ENCODE peak calls at places on chromosome 19, in nine cellular contexts. One of them, this sample, is unnamed.

GRCh38 chr19:10514211-10515145 is 2.8 kb downstream of the S1PR5 start:
- DNase-seq in AG04450: no peak
- DNase-seq in choroid plexus epithelial cell: no peak
- DNase-seq in Calu3: peak; percentile 7
- DNase-seq in cardiac muscle cell: peak; percentile 23
- DNase-seq in PC-3: no peak
- DNase-seq in omental fat pad: no peak
- DNase-seq in MCF 10A: no peak
- DNase-seq in nephron progenitor cell: no peak
- DNase-seq in this sample: no peak

GRCh38 chr19:35380450-35381124 is 9.7 kb downstream of the GPR42 start:
- DNase-seq in omental fat pad: no peak
- DNase-seq in MCF 10A: no peak
- DNase-seq in choroid plexus epithelial cell: no peak
- DNase-seq in cardiac muscle cell: peak; percentile 40
- DNase-seq in PC-3: no peak
- DNase-seq in Calu3: no peak
- DNase-seq in AG04450: no peak
- DNase-seq in nephron progenitor cell: no peak
- DNase-seq in this sample: no peak

GRCh38 chr19:49858591-49858985 is 7.6 kb downstream of the PTOV1 start:
- DNase-seq in omental fat pad: no peak
- DNase-seq in PC-3: peak; percentile 15
- DNase-seq in AG04450: no peak
- DNase-seq in cardiac muscle cell: no peak
- DNase-seq in choroid plexus epithelial cell: no peak
- DNase-seq in MCF 10A: no peak
- DNase-seq in nephron progenitor cell: no peak
- DNase-seq in Calu3: no peak
- DNase-seq in this sample: peak; percentile 16

GRCh38 chr19:1236566-1236965 is 1.2 kb downstream of the CBARP start:
- DNase-seq in AG04450: no peak
- DNase-seq in choroid plexus epithelial cell: no peak
- DNase-seq in cardiac muscle cell: no peak
- DNase-seq in PC-3: no peak
- DNase-seq in Calu3: no peak
- DNase-seq in MCF 10A: no peak
- DNase-seq in nephron progenitor cell: peak; percentile 54
- DNase-seq in omental fat pad: no peak
- DNase-seq in this sample: no peak

GRCh38 chr19:48613024-48613851 is 1.6 kb downstream of the FAM83E start:
- DNase-seq in Calu3: peak; percentile 50
- DNase-seq in omental fat pad: no peak
- DNase-seq in nephron progenitor cell: no peak
- DNase-seq in PC-3: no peak
- DNase-seq in AG04450: no peak
- DNase-seq in cardiac muscle cell: no peak
- DNase-seq in MCF 10A: peak; percentile 95
- DNase-seq in choroid plexus epithelial cell: no peak
- DNase-seq in this sample: no peak

GRCh38 chr19:7908078-7908699 is 4.5 kb downstream of the MAP2K7 start:
- DNase-seq in MCF 10A: no peak
- DNase-seq in PC-3: no peak
- DNase-seq in AG04450: no peak
- DNase-seq in cardiac muscle cell: no peak
- DNase-seq in choroid plexus epithelial cell: no peak
- DNase-seq in Calu3: no peak
- DNase-seq in omental fat pad: no peak
- DNase-seq in nephron progenitor cell: no peak
- DNase-seq in this sample: no peak

GRCh38 chr19:6138511-6138910 is 3.0 kb downstream of the ACSBG2 start:
- DNase-seq in omental fat pad: no peak
- DNase-seq in choroid plexus epithelial cell: no peak
- DNase-seq in PC-3: no peak
- DNase-seq in nephron progenitor cell: no peak
- DNase-seq in cardiac muscle cell: no peak
- DNase-seq in MCF 10A: no peak
- DNase-seq in AG04450: no peak
- DNase-seq in Calu3: no peak
- DNase-seq in this sample: no peak

GRCh38 chr19:49020931-49021895 is 2.9 kb downstream of the CGB3 start:
- DNase-seq in nephron progenitor cell: peak; percentile 26
- DNase-seq in PC-3: peak; percentile 26
- DNase-seq in MCF 10A: peak; percentile 49
- DNase-seq in omental fat pad: no peak
- DNase-seq in choroid plexus epithelial cell: peak; percentile 44
- DNase-seq in cardiac muscle cell: peak; percentile 25
- DNase-seq in Calu3: no peak
- DNase-seq in AG04450: no peak
- DNase-seq in this sample: no peak

GRCh38 chr19:38705197-38706019 is 38.9 kb downstream of the CAPN12 start:
- DNase-seq in omental fat pad: no peak
- DNase-seq in Calu3: no peak
- DNase-seq in MCF 10A: no peak
- DNase-seq in nephron progenitor cell: no peak
- DNase-seq in AG04450: no peak
- DNase-seq in choroid plexus epithelial cell: no peak
- DNase-seq in cardiac muscle cell: no peak
- DNase-seq in PC-3: no peak
- DNase-seq in this sample: no peak

GRCh38 chr19:48837081-48837524 is 812 bp upstream of the HSD17B14 start:
- DNase-seq in AG04450: no peak
- DNase-seq in PC-3: peak; percentile 82
- DNase-seq in nephron progenitor cell: peak; percentile 91
- DNase-seq in omental fat pad: peak; percentile 79
- DNase-seq in MCF 10A: no peak
- DNase-seq in cardiac muscle cell: peak; percentile 96
- DNase-seq in Calu3: no peak
- DNase-seq in choroid plexus epithelial cell: peak; percentile 93
- DNase-seq in this sample: peak; percentile 60

GRCh38 chr19:3382460-3383100 is 16.2 kb downstream of the NFIC start:
- DNase-seq in cardiac muscle cell: no peak
- DNase-seq in MCF 10A: no peak
- DNase-seq in AG04450: no peak
- DNase-seq in choroid plexus epithelial cell: no peak
- DNase-seq in nephron progenitor cell: no peak
- DNase-seq in omental fat pad: no peak
- DNase-seq in PC-3: no peak
- DNase-seq in Calu3: no peak
- DNase-seq in this sample: no peak

GRCh38 chr19:21568816-21569496 is 63.6 kb downstream of the ZNF429 start:
- DNase-seq in nephron progenitor cell: no peak
- DNase-seq in Calu3: no peak
- DNase-seq in MCF 10A: no peak
- DNase-seq in PC-3: no peak
- DNase-seq in cardiac muscle cell: no peak
- DNase-seq in omental fat pad: peak; percentile 72
- DNase-seq in choroid plexus epithelial cell: peak; percentile 56
- DNase-seq in AG04450: no peak
- DNase-seq in this sample: no peak

GRCh38 chr19:49588370-49589122 is 2.4 kb upstream of the PRR12 start:
- DNase-seq in MCF 10A: no peak
- DNase-seq in choroid plexus epithelial cell: no peak
- DNase-seq in nephron progenitor cell: no peak
- DNase-seq in AG04450: no peak
- DNase-seq in Calu3: no peak
- DNase-seq in PC-3: no peak
- DNase-seq in omental fat pad: no peak
- DNase-seq in cardiac muscle cell: no peak
- DNase-seq in this sample: no peak

GRCh38 chr19:30443531-30444252 is 71.5 kb downstream of the ZNF536 start:
- DNase-seq in choroid plexus epithelial cell: no peak
- DNase-seq in cardiac muscle cell: no peak
- DNase-seq in PC-3: no peak
- DNase-seq in nephron progenitor cell: no peak
- DNase-seq in omental fat pad: no peak
- DNase-seq in Calu3: no peak
- DNase-seq in AG04450: no peak
- DNase-seq in MCF 10A: no peak
- DNase-seq in this sample: no peak

GRCh38 chr19:50358483-50359431 is 6.7 kb downstream of the NAPSA start:
- DNase-seq in PC-3: peak; percentile 32
- DNase-seq in choroid plexus epithelial cell: peak; percentile 41
- DNase-seq in nephron progenitor cell: no peak
- DNase-seq in AG04450: no peak
- DNase-seq in omental fat pad: no peak
- DNase-seq in MCF 10A: no peak
- DNase-seq in cardiac muscle cell: no peak
- DNase-seq in Calu3: no peak
- DNase-seq in this sample: no peak

GRCh38 chr19:36215276-36216171 is 618 bp downstream of the ZNF146 start:
- DNase-seq in PC-3: peak; percentile 3
- DNase-seq in Calu3: no peak
- DNase-seq in choroid plexus epithelial cell: peak; percentile 64
- DNase-seq in MCF 10A: peak; percentile 19
- DNase-seq in omental fat pad: no peak
- DNase-seq in AG04450: no peak
- DNase-seq in nephron progenitor cell: peak; percentile 11
- DNase-seq in cardiac muscle cell: peak; percentile 17
- DNase-seq in this sample: no peak

GRCh38 chr19:29337029-29337428 is 124.1 kb upstream of the UQCRFS1 start:
- DNase-seq in MCF 10A: no peak
- DNase-seq in choroid plexus epithelial cell: no peak
- DNase-seq in Calu3: no peak
- DNase-seq in AG04450: no peak
- DNase-seq in PC-3: no peak
- DNase-seq in cardiac muscle cell: no peak
- DNase-seq in nephron progenitor cell: no peak
- DNase-seq in omental fat pad: no peak
- DNase-seq in this sample: no peak

GRCh38 chr19:49758292-49758691 is 4.8 kb downstream of the TSKS start:
- DNase-seq in nephron progenitor cell: no peak
- DNase-seq in cardiac muscle cell: no peak
- DNase-seq in AG04450: peak; percentile 26
- DNase-seq in choroid plexus epithelial cell: peak; percentile 71
- DNase-seq in Calu3: no peak
- DNase-seq in PC-3: peak; percentile 42
- DNase-seq in omental fat pad: no peak
- DNase-seq in MCF 10A: no peak
- DNase-seq in this sample: no peak

GRCh38 chr19:51015691-51016267 is 3.7 kb downstream of the KLK10 start:
- DNase-seq in Calu3: no peak
- DNase-seq in AG04450: no peak
- DNase-seq in cardiac muscle cell: no peak
- DNase-seq in PC-3: no peak
- DNase-seq in nephron progenitor cell: no peak
- DNase-seq in choroid plexus epithelial cell: no peak
- DNase-seq in MCF 10A: no peak
- DNase-seq in omental fat pad: no peak
- DNase-seq in this sample: no peak

GRCh38 chr19:34145741-34146202 is 26.5 kb upstream of the LSM14A start:
- DNase-seq in MCF 10A: peak; percentile 77
- DNase-seq in nephron progenitor cell: peak; percentile 65
- DNase-seq in AG04450: no peak
- DNase-seq in PC-3: peak; percentile 64
- DNase-seq in Calu3: peak; percentile 56
- DNase-seq in omental fat pad: no peak
- DNase-seq in cardiac muscle cell: peak; percentile 75
- DNase-seq in choroid plexus epithelial cell: peak; percentile 73
- DNase-seq in this sample: peak; percentile 41

GRCh38 chr19:50659318-50660082 is 10.3 kb downstream of the C19orf81 start:
- DNase-seq in MCF 10A: no peak
- DNase-seq in choroid plexus epithelial cell: no peak
- DNase-seq in PC-3: no peak
- DNase-seq in Calu3: no peak
- DNase-seq in omental fat pad: no peak
- DNase-seq in AG04450: no peak
- DNase-seq in cardiac muscle cell: no peak
- DNase-seq in nephron progenitor cell: peak; percentile 15
- DNase-seq in this sample: no peak

DNA sequence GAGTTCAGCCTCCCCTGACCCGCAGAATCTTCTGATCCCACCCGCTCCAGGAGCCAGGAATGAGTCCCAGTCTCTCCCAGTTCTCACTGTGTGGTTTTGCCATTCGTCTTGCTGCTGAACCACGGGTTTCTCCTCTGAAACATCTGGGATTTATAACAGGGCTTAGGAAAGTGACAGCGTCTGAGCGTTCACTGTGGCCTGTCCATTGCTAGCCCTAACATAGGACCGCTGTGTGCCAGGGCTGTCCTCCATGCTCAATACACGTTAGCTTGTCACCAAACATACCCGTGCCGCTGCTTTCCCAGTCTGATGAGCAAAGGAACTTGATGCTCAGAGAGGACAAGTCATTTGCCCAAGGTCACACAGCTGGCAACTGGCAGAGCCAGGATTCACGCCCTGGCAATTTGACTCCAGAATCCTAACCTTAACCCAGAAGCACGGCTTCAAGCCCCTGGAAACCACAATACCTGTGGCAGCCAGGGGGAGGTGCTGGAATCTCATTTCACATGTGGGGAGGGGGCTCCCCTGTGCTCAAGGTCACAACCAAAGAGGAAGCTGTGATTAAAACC is 1.1 kb upstream of the APOE start:
- DNase-seq in AG04450: no peak
- DNase-seq in MCF 10A: no peak
- DNase-seq in nephron progenitor cell: no peak
- DNase-seq in choroid plexus epithelial cell: no peak
- DNase-seq in omental fat pad: no peak
- DNase-seq in Calu3: no peak
- DNase-seq in cardiac muscle cell: no peak
- DNase-seq in PC-3: no peak
- DNase-seq in this sample: no peak
- TF ChIP-seq CTCF in AG04450: peak; percentile 10
- TF ChIP-seq CTCF in MCF 10A: peak; percentile 30
- TF ChIP-seq CTCF in nephron progenitor cell: no peak
- TF ChIP-seq CTCF in choroid plexus epithelial cell: peak; percentile 43
- TF ChIP-seq CTCF in omental fat pad: no peak
- TF ChIP-seq CTCF in Calu3: no peak
- TF ChIP-seq CTCF in cardiac muscle cell: peak; percentile 33
- TF ChIP-seq CTCF in PC-3: peak; percentile 37
- TF ChIP-seq CTCF in this sample: peak; percentile 28

GRCh38 chr19:18443831-18444230 is 5.9 kb upstream of the ISYNA1 start:
- DNase-seq in MCF 10A: no peak
- DNase-seq in choroid plexus epithelial cell: no peak
- DNase-seq in AG04450: no peak
- DNase-seq in nephron progenitor cell: no peak
- DNase-seq in Calu3: no peak
- DNase-seq in omental fat pad: no peak
- DNase-seq in PC-3: no peak
- DNase-seq in cardiac muscle cell: no peak
- DNase-seq in this sample: no peak
- TF ChIP-seq CTCF in MCF 10A: no peak
- TF ChIP-seq CTCF in choroid plexus epithelial cell: no peak
- TF ChIP-seq CTCF in AG04450: no peak
- TF ChIP-seq CTCF in nephron progenitor cell: no peak
- TF ChIP-seq CTCF in Calu3: no peak
- TF ChIP-seq CTCF in omental fat pad: no peak
- TF ChIP-seq CTCF in PC-3: no peak
- TF ChIP-seq CTCF in cardiac muscle cell: no peak
- TF ChIP-seq CTCF in this sample: no peak

GRCh38 chr19:13089139-13089856 is 13.4 kb downstream of the LYL1 start:
- DNase-seq in Calu3: no peak
- DNase-seq in MCF 10A: no peak
- DNase-seq in AG04450: no peak
- DNase-seq in choroid plexus epithelial cell: no peak
- DNase-seq in PC-3: peak; percentile 43
- DNase-seq in cardiac muscle cell: no peak
- DNase-seq in omental fat pad: no peak
- DNase-seq in nephron progenitor cell: no peak
- DNase-seq in this sample: no peak
- TF ChIP-seq CTCF in Calu3: peak; percentile 22
- TF ChIP-seq CTCF in MCF 10A: peak; percentile 27
- TF ChIP-seq CTCF in AG04450: peak; percentile 48
- TF ChIP-seq CTCF in choroid plexus epithelial cell: peak; percentile 50
- TF ChIP-seq CTCF in PC-3: peak; percentile 54
- TF ChIP-seq CTCF in cardiac muscle cell: peak; percentile 20
- TF ChIP-seq CTCF in omental fat pad: no peak
- TF ChIP-seq CTCF in nephron progenitor cell: peak; percentile 35
- TF ChIP-seq CTCF in this sample: no peak

GRCh38 chr19:54653181-54653809 is 9.5 kb upstream of the LILRB4 start:
- DNase-seq in omental fat pad: no peak
- DNase-seq in MCF 10A: peak; percentile 53
- DNase-seq in cardiac muscle cell: no peak
- DNase-seq in PC-3: peak; percentile 56
- DNase-seq in choroid plexus epithelial cell: peak; percentile 52
- DNase-seq in AG04450: no peak
- DNase-seq in nephron progenitor cell: no peak
- DNase-seq in Calu3: no peak
- DNase-seq in this sample: no peak
- TF ChIP-seq CTCF in omental fat pad: no peak
- TF ChIP-seq CTCF in MCF 10A: peak; percentile 38
- TF ChIP-seq CTCF in cardiac muscle cell: peak; percentile 43
- TF ChIP-seq CTCF in PC-3: peak; percentile 73
- TF ChIP-seq CTCF in choroid plexus epithelial cell: peak; percentile 53
- TF ChIP-seq CTCF in AG04450: peak; percentile 24
- TF ChIP-seq CTCF in nephron progenitor cell: no peak
- TF ChIP-seq CTCF in Calu3: peak; percentile 54
- TF ChIP-seq CTCF in this sample: peak; percentile 53